ENCODE peak calls at places on chromosomes 12 and 14, in four cellular contexts. One of them, this sample, is unnamed.

GRCh38 chr12:46371718-46372130 is 849 bp downstream of the SLC38A2 start:
- DNase-seq in K562: peak
- DNase-seq in GM12878: no peak
- DNase-seq in H1: no peak
- DNase-seq in this sample: no peak

GRCh38 chr12:66288121-66288520 is 14.2 kb upstream of the HELB start:
- DNase-seq in K562: peak
- DNase-seq in GM12878: no peak
- DNase-seq in H1: no peak
- DNase-seq in this sample: no peak

GRCh38 chr12:68261947-68262346 is 8.5 kb upstream of the IL22 start:
- DNase-seq in K562: no peak
- DNase-seq in GM12878: no peak
- DNase-seq in H1: no peak
- DNase-seq in this sample: no peak

GRCh38 chr14:96204151-96205058 is at the start of gene BDKRB2:
- DNase-seq in K562: no peak
- DNase-seq in GM12878: no peak
- DNase-seq in H1: peak
- DNase-seq in this sample: peak

GRCh38 chr12:11482955-11483354 is 87.6 kb upstream of the PRB2 start:
- DNase-seq in K562: no peak
- DNase-seq in GM12878: no peak
- DNase-seq in H1: no peak
- DNase-seq in this sample: no peak

GRCh38 chr12:94305293-94305957 is 154.2 kb downstream of the CEP83 start:
- DNase-seq in K562: no peak
- DNase-seq in GM12878: peak
- DNase-seq in H1: no peak
- DNase-seq in this sample: no peak

GRCh38 chr14:81565441-81566290 is 32.0 kb upstream of the SEL1L start:
- DNase-seq in K562: peak
- DNase-seq in GM12878: no peak
- DNase-seq in H1: no peak
- DNase-seq in this sample: peak

GRCh38 chr12:91620949-91621348 is 438.3 kb upstream of the DCN start:
- DNase-seq in K562: no peak
- DNase-seq in GM12878: no peak
- DNase-seq in H1: no peak
- DNase-seq in this sample: no peak

GRCh38 chr12:27334052-27334720 is 1.6 kb downstream of the BMAL2 start:
- DNase-seq in K562: no peak
- DNase-seq in GM12878: no peak
- DNase-seq in H1: no peak
- DNase-seq in this sample: no peak

GRCh38 chr12:27334721-27335082 is 2.1 kb downstream of the BMAL2 start:
- DNase-seq in K562: no peak
- DNase-seq in GM12878: no peak
- DNase-seq in H1: no peak
- DNase-seq in this sample: no peak

GRCh38 chr12:27331927-27332324 is 710 bp upstream of the BMAL2 start:
- DNase-seq in K562: no peak
- DNase-seq in GM12878: no peak
- DNase-seq in H1: no peak
- DNase-seq in this sample: no peak

GRCh38 chr12:27332407-27333310 is at the start of gene BMAL2:
- DNase-seq in K562: peak
- DNase-seq in GM12878: no peak
- DNase-seq in H1: peak
- DNase-seq in this sample: no peak

GRCh38 chr12:27333311-27334009 is 824 bp downstream of the BMAL2 start:
- DNase-seq in K562: peak
- DNase-seq in GM12878: no peak
- DNase-seq in H1: peak
- DNase-seq in this sample: no peak
- TF ChIP-seq EGR1 in K562: no peak
- TF ChIP-seq EGR1 in GM12878: no peak
- TF ChIP-seq EGR1 in H1: no peak
- TF ChIP-seq EGR1 in this sample: peak

GRCh38 chr12:102806110-102806509 is 110.9 kb downstream of the PAH start:
- DNase-seq in K562: no peak
- DNase-seq in GM12878: no peak
- DNase-seq in H1: no peak
- DNase-seq in this sample: no peak

GRCh38 chr12:102808412-102808811 is 108.6 kb downstream of the PAH start:
- DNase-seq in K562: no peak
- DNase-seq in GM12878: no peak
- DNase-seq in H1: no peak
- DNase-seq in this sample: no peak

GRCh38 chr12:102806592-102806991 is 110.5 kb downstream of the PAH start:
- DNase-seq in K562: no peak
- DNase-seq in GM12878: no peak
- DNase-seq in H1: no peak
- DNase-seq in this sample: no peak

GRCh38 chr12:102814691-102815367 is 102.2 kb downstream of the PAH start:
- DNase-seq in K562: no peak
- DNase-seq in GM12878: no peak
- DNase-seq in H1: no peak
- DNase-seq in this sample: no peak

DNA sequence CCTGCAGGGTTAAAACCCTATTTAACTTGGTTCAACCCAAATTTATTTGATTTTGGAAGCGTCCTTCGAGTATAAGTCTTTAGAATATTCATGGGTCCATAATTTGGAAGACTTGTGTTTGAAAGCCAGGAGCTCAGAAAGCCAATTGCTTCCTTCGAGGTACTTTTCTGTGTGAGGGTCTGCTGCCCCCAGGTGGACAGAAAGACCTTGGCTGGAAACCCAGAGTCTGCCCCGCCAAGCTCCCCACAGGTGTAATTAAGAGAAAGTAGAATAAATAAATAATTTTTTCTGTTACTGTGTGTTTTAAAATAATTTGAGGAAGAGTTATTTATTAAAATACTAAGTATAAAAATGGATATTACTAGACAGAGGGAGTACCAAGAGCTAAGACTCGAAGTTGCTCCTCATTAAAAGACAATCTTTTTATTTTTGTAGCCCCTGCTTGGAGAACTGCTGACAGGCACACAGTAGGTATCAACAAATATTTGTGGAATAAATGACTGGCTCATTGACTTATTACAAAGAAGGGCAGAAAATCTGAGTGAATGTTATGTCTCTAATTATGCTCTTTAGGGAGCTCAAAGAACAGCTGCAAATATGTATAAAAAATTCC is 105.8 kb downstream of the PAH start:
- DNase-seq in K562: peak
- DNase-seq in GM12878: no peak
- DNase-seq in H1: peak
- DNase-seq in this sample: peak
- TF ChIP-seq EGR1 in K562: no peak
- TF ChIP-seq EGR1 in GM12878: no peak
- TF ChIP-seq EGR1 in H1: no peak
- TF ChIP-seq EGR1 in this sample: no peak

DNA sequence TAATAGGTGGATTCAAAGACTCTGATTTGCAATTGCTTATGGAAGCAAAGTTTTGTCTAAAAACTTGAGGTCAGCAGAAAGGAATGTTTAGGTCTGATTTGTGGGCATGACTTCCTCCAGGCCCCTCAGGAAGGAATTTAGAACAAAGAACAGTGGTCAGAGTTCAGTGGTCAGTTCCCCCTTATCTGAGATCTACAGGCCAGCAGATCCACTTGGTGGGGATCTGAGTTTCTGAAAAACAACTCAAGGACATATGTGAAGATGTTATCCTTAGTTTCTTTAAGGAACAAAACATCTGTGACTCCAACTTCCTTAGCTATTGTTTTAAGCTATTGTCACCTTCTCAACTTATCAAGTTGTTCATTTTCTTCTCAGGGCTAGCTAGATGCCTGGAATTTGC is 28.0 kb upstream of the NAA30 start:
- DNase-seq in K562: no peak
- DNase-seq in GM12878: no peak
- DNase-seq in H1: no peak
- DNase-seq in this sample: no peak
- TF ChIP-seq EGR1 in K562: no peak
- TF ChIP-seq EGR1 in GM12878: no peak
- TF ChIP-seq EGR1 in H1: no peak
- TF ChIP-seq EGR1 in this sample: no peak

DNA sequence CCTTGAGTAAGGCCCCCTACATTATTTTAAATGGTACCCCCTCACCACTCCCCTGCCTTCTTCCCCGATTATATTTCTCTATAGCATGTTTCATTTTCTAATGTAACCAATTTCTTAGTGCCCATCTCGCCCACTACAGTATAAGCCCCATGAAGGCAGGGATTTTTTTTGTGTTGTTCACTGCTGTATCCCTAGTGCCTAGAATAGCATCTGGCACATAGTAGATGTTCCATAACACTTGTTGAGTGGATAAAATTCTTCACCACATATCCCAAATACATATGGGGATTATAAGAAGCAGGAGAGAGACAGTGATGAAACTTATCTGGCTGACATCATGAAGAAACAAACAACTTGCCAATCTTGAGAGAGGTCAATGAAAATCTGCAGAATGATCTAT is 11.5 kb downstream of the FBXO21 start:
- DNase-seq in K562: no peak
- DNase-seq in GM12878: no peak
- DNase-seq in H1: no peak
- DNase-seq in this sample: no peak
- TF ChIP-seq EGR1 in K562: no peak
- TF ChIP-seq EGR1 in GM12878: no peak
- TF ChIP-seq EGR1 in H1: no peak
- TF ChIP-seq EGR1 in this sample: no peak

This sample was measured in HCT116.